ENCODE peak calls at places on chromosome X, in four cellular contexts. One of them, this sample, is unnamed.

GRCh38 chrX:70527610-70528009 is 83.0 kb downstream of the DLG3 start:
- DNase-seq in HepG2: no peak
- DNase-seq in GM12878: no peak
- DNase-seq in K562: no peak
- DNase-seq in this sample: no peak

GRCh38 chrX:10926404-10926803 is 184.7 kb upstream of the HCCS start:
- DNase-seq in HepG2: peak
- DNase-seq in K562: no peak
- DNase-seq in GM12878: no peak
- DNase-seq in this sample: no peak

GRCh38 chrX:119502727-119503483 is 34.7 kb downstream of the SLC25A5 start:
- DNase-seq in HepG2: peak
- DNase-seq in GM12878: no peak
- DNase-seq in K562: no peak
- DNase-seq in this sample: peak

GRCh38 chrX:149286940-149287349 is 218.2 kb downstream of the IDS start:
- DNase-seq in K562: peak
- DNase-seq in HepG2: peak
- DNase-seq in GM12878: peak
- DNase-seq in this sample: peak

GRCh38 chrX:119686087-119686639 is 6.8 kb downstream of the SEPTIN6 start:
- DNase-seq in K562: no peak
- DNase-seq in HepG2: no peak
- DNase-seq in GM12878: peak
- DNase-seq in this sample: no peak

GRCh38 chrX:152725409-152725808 is 8.1 kb downstream of the CSAG1 start:
- DNase-seq in K562: no peak
- DNase-seq in GM12878: no peak
- DNase-seq in HepG2: no peak
- DNase-seq in this sample: no peak

GRCh38 chrX:16997313-16997712 is 50.9 kb downstream of the REPS2 start:
- DNase-seq in GM12878: no peak
- DNase-seq in K562: no peak
- DNase-seq in HepG2: no peak
- DNase-seq in this sample: no peak

GRCh38 chrX:40097492-40098263 is at the start of gene BCOR:
- DNase-seq in HepG2: no peak
- DNase-seq in K562: peak
- DNase-seq in GM12878: no peak
- DNase-seq in this sample: peak

GRCh38 chrX:118216488-118216887 is 99.9 kb upstream of the KLHL13 start:
- DNase-seq in HepG2: no peak
- DNase-seq in GM12878: no peak
- DNase-seq in K562: no peak
- DNase-seq in this sample: no peak

GRCh38 chrX:130778773-130779172 is 124.2 kb downstream of the ENOX2 start:
- DNase-seq in HepG2: no peak
- DNase-seq in K562: no peak
- DNase-seq in GM12878: no peak
- DNase-seq in this sample: no peak

GRCh38 chrX:53678667-53679066 is 7.9 kb downstream of the HUWE1 start:
- DNase-seq in HepG2: no peak
- DNase-seq in K562: no peak
- DNase-seq in GM12878: no peak
- DNase-seq in this sample: peak

GRCh38 chrX:150486011-150486410 is 82.4 kb upstream of the MTM1 start:
- DNase-seq in GM12878: no peak
- DNase-seq in K562: peak
- DNase-seq in HepG2: peak
- DNase-seq in this sample: peak

GRCh38 chrX:72045141-72045540 is 86.6 kb downstream of the RTL5 start:
- DNase-seq in K562: no peak
- DNase-seq in GM12878: no peak
- DNase-seq in HepG2: no peak
- DNase-seq in this sample: no peak

GRCh38 chrX:74242050-74242449 is 61.9 kb upstream of the ZCCHC13 start:
- DNase-seq in GM12878: no peak
- DNase-seq in HepG2: peak
- DNase-seq in K562: no peak
- DNase-seq in this sample: no peak

GRCh38 chrX:41127476-41128192 is 42.4 kb downstream of the USP9X start:
- DNase-seq in K562: no peak
- DNase-seq in HepG2: no peak
- DNase-seq in GM12878: no peak
- DNase-seq in this sample: no peak

GRCh38 chrX:139804482-139804881 is 96.5 kb upstream of the MCF2 start:
- DNase-seq in K562: no peak
- DNase-seq in GM12878: no peak
- DNase-seq in HepG2: no peak
- DNase-seq in this sample: no peak

GRCh38 chrX:139801397-139801813 is 93.4 kb upstream of the MCF2 start:
- DNase-seq in K562: no peak
- DNase-seq in GM12878: no peak
- DNase-seq in HepG2: no peak
- DNase-seq in this sample: no peak

GRCh38 chrX:139802048-139802447 is 94.1 kb upstream of the MCF2 start:
- DNase-seq in K562: no peak
- DNase-seq in GM12878: no peak
- DNase-seq in HepG2: no peak
- DNase-seq in this sample: no peak

GRCh38 chrX:139798701-139799100 is 90.7 kb upstream of the MCF2 start:
- DNase-seq in GM12878: no peak
- DNase-seq in HepG2: no peak
- DNase-seq in K562: no peak
- DNase-seq in this sample: no peak

GRCh38 chrX:139803224-139803623 is 95.3 kb upstream of the MCF2 start:
- DNase-seq in HepG2: no peak
- DNase-seq in GM12878: no peak
- DNase-seq in K562: no peak
- DNase-seq in this sample: no peak
- TF ChIP-seq ESRRA in HepG2: no peak
- TF ChIP-seq ESRRA in GM12878: no peak
- TF ChIP-seq ESRRA in K562: no peak
- TF ChIP-seq ESRRA in this sample: no peak

DNA sequence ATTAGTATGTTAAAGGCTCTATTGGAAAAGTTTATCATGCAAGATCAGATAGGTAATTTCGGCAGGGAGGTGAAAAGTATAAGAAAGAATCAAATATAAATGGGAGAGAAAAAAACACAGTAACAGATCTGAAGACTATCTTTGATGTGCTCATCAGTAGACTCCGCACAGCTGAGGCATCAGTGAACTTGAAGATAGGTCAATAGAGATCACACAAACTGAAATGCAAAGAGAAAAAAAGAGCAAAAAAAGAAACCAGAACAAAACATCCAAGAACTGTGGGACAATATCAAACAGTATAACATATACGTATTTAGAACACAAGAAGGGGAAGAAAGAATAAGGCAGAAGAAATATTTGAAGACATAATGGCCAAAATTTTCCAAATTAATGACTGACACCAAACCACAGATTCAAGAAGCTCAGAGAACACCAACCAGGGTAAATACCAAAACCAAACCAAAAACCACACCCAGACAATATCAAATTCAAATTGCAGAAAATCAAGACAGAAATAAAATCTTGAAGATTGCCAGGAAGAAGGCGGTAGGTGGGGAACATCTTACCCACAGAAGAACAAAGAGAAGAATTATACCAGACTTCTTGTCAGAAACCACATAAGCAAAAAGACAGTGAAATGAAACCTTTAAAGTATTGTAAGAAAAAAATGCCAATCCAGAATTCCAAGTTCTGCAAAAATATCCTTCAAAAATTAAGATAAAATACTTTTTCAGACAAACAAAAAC is 29.0 kb downstream of the PFKFB1 start:
- DNase-seq in K562: no peak
- DNase-seq in HepG2: no peak
- DNase-seq in GM12878: no peak
- DNase-seq in this sample: no peak
- TF ChIP-seq CEBPB in K562: no peak
- TF ChIP-seq CEBPB in HepG2: no peak
- TF ChIP-seq CEBPB in GM12878: no peak
- TF ChIP-seq CEBPB in this sample: no peak

GRCh38 chrX:19334945-19335626 is 8.6 kb upstream of the PDHA1 start:
- DNase-seq in GM12878: peak
- DNase-seq in HepG2: peak
- DNase-seq in K562: peak
- DNase-seq in this sample: peak
- TF ChIP-seq ESRRA in GM12878: no peak
- TF ChIP-seq ESRRA in HepG2: no peak
- TF ChIP-seq ESRRA in K562: no peak
- TF ChIP-seq ESRRA in this sample: no peak

DNA sequence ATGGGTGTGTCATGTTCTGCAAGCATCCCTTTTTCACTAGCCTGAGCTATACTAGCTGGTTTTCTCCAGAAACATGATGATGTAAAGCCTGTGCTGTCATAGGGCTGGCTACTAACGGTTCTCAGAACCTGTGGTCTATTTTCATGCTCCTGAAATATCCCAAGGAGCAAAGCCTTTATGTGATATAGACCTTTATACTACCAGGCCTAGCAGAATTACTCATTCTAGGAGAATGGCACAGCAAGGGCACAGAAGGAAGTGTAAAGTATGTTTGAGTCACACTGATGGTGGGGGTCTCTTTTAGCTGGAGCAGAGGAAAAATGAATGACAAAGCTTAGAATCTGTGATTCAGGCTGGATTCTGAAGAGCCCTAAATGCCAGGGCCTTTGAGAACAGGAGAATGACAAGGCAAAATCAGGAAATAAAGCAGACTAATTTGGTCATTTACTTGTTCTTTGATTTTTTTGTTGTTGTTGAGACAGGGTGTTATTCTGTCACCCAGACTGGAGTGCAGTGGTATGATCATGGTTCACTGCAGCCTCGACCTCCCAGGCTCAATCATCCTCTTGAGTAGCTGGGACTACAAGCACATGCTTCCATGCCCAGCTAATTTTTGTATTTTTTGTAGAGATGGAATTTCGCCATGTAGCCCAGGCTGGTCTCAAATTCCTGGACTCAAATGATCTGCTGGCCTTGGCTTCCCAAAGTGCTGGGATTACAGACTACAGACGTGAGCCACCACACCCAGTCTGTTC is 11.8 kb downstream of the TCEAL1 start:
- DNase-seq in HepG2: no peak
- DNase-seq in GM12878: no peak
- DNase-seq in K562: no peak
- DNase-seq in this sample: peak
- TF ChIP-seq CEBPB in HepG2: no peak
- TF ChIP-seq CEBPB in GM12878: no peak
- TF ChIP-seq CEBPB in K562: no peak
- TF ChIP-seq CEBPB in this sample: no peak

DNA sequence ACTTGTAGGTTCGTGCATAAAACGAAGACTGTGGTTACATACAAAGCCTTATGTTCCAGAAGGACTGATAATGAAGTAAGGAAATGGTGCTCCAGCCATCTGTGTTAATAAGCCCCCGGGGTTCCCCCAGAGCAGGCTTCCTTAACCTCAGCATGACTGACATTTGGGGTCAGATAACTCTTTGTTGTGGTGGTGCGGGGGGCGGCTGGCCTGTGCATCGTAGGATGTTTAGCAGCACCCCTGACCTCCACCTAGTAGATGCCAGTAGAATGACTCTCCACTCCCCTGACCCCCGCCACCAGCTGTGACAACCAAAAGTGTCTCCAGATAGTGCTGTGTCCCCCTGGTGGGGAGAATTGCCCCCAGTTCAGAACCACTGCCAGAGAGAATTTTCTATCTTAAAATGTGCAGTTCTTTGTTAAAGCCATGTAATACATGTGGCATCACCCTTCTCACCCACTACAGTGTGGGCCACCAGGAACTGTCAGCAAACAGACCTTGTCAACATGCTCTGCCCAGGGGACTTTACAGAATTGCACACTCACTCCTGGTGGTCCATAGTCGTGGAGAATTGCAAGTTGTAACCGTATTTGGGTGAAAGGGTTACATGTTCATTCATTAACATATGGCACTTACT is 7.5 kb downstream of the SH3KBP1 start:
- DNase-seq in K562: no peak
- DNase-seq in HepG2: no peak
- DNase-seq in GM12878: no peak
- DNase-seq in this sample: no peak
- TF ChIP-seq ESRRA in K562: no peak
- TF ChIP-seq ESRRA in HepG2: no peak
- TF ChIP-seq ESRRA in GM12878: no peak
- TF ChIP-seq ESRRA in this sample: no peak

GRCh38 chrX:15344106-15344505 is 8.8 kb upstream of the PIGA start:
- DNase-seq in HepG2: no peak
- DNase-seq in GM12878: no peak
- DNase-seq in K562: no peak
- DNase-seq in this sample: no peak
- TF ChIP-seq CEBPB in HepG2: no peak
- TF ChIP-seq CEBPB in GM12878: no peak
- TF ChIP-seq CEBPB in K562: no peak
- TF ChIP-seq CEBPB in this sample: no peak

DNA sequence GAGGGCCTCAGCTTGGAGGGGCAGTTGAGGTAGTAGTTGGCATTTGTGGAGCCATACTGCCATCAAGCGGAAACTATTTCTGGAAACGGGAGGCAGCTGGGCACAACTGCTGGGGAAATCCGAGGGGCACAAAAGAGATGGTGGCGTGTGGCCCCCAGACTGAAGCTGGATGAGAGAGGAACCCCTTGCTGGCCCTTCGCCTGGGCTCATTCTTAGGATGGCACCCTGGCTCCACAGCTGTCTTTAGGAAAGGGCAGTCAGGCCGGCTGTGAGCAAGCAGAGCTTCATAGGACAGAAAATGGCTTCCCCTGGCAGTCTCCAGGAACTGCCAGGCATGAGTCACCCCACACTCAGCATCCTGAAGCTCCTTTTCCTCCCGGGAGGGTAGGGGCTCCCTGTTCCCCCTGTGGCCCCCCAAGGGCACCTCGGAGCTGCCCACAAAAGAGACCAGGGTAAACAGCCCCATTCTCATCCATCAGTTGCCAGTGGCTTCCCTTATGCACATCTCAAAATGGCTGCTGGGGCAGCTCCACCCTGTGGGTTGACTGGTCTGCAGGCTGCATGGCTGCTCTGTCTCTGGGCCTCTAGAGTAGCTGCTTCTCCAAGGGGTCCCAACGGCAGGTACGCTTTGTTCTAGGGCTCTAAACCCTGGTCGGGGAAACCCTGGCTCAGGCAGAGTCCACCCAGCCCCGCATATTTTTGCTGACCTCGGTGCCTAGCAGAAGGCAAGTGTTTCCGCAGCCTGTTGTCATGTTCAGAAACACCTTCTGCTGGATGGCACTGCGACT is 64.7 kb downstream of the NBDY start:
- DNase-seq in GM12878: no peak
- DNase-seq in K562: no peak
- DNase-seq in HepG2: no peak
- DNase-seq in this sample: no peak
- TF ChIP-seq ESRRA in GM12878: no peak
- TF ChIP-seq ESRRA in K562: no peak
- TF ChIP-seq ESRRA in HepG2: no peak
- TF ChIP-seq ESRRA in this sample: no peak

This sample was measured in A549.